ENCODE peak calls at places on chromosomes 5 and 9, in four cellular contexts. J is pancreas; P is kidney glomerular epithelial cell; Y is stimulated activated naive CD8-positive, alpha-beta T cell treated with anti-CD3 and anti-CD28 coated beads, Interleukin-15, Interleukin-2, amounts not matched to agents 100 U/mL and 50 U/mL, for 24 hours. V is an unnamed sample.

GRCh38 chr5:75716715-75717081 is 539 bp downstream of the POC5 start:
- DNase-seq in J (peak; percentile 13), P (no peak), Y (no peak), V (no peak)

GRCh38 chr5:134249469-134250379 is 23.9 kb upstream of the PPP2CA start:
- DNase-seq in J (no peak), P (no peak), Y (no peak), V (peak; percentile 94)

GRCh38 chr9:126440938-126441337 is 114.3 kb downstream of the MVB12B start:
- DNase-seq in J (no peak), P (no peak), Y (no peak), V (no peak)

GRCh38 chr5:179227196-179227577 is 118.1 kb downstream of the ADAMTS2 start:
- DNase-seq in J (no peak), P (no peak), Y (no peak), V (no peak)

GRCh38 chr5:15452030-15452429 is 48.0 kb upstream of the FBXL7 start:
- DNase-seq in J (no peak), P (no peak), Y (no peak), V (no peak)

GRCh38 chr5:71783891-71784290 is 64.8 kb downstream of the CARTPT start:
- DNase-seq in J (no peak), P (no peak), Y (no peak), V (no peak)

GRCh38 chr5:90878081-90878480 is 319.5 kb downstream of the ADGRV1 start:
- DNase-seq in J (no peak), P (no peak), Y (no peak), V (no peak)

GRCh38 chr9:88738708-88739107 is 203.7 kb downstream of the NXNL2 start:
- DNase-seq in J (no peak), P (no peak), Y (no peak), V (no peak)

GRCh38 chr9:71363286-71363961 is 242.0 kb upstream of the TRPM3 start:
- DNase-seq in J (no peak), P (no peak), Y (no peak), V (no peak)

GRCh38 chr9:81634915-81635516 is 54.3 kb downstream of the TLE1 start:
- DNase-seq in J (no peak), P (no peak), Y (no peak), V (no peak)

GRCh38 chr5:106875591-106876297 is 795.0 kb downstream of the EFNA5 start:
- DNase-seq in J (peak; percentile 71), P (no peak), Y (peak; percentile 21), V (peak; percentile 17)

GRCh38 chr9:32427111-32427873 is 42.8 kb downstream of the ACO1 start:
- DNase-seq in J (peak; percentile 64), P (no peak), Y (no peak), V (no peak)

GRCh38 chr9:25724424-25724823 is 46.2 kb upstream of the TUSC1 start:
- DNase-seq in J (no peak), P (peak; percentile 79), Y (no peak), V (no peak)